ENCODE peak calls at places on chromosomes 4 and X, in six cellular contexts. I is H1, Y is GM12891, Q is K562, F is GM12878, G is HepG2. V is an unnamed sample.

GRCh38 chrX:131802836-131803626 is 220.1 kb upstream of the STK26 start:
- DNase-seq in I (peak; percentile 51), Y (no peak), Q (peak; percentile 27), F (peak; percentile 68), G (no peak), V (peak; percentile 39)

GRCh38 chr4:65971686-65972085 is 301.4 kb upstream of the EPHA5 start:
- DNase-seq in I (no peak), Y (no peak), Q (no peak), F (no peak), G (no peak), V (no peak)

GRCh38 chr4:3215256-3215655 is 33.7 kb upstream of the MSANTD1 start:
- DNase-seq in I (no peak), Y (no peak), Q (no peak), F (no peak), G (no peak), V (no peak)

GRCh38 chr4:5238106-5238505 is 186.8 kb downstream of the STK32B start:
- DNase-seq in I (no peak), Y (no peak), Q (no peak), F (no peak), G (no peak), V (no peak)

GRCh38 chr4:155952546-155952945 is 1.1 kb downstream of the CTSO start:
- DNase-seq in I (no peak), Y (no peak), Q (no peak), F (no peak), G (no peak), V (no peak)

GRCh38 chrX:110435191-110435590 is 76.5 kb downstream of the RTL9 start:
- DNase-seq in I (no peak), Y (no peak), Q (no peak), F (no peak), G (no peak), V (no peak)

GRCh38 chrX:12411831-12412230 is 273.6 kb downstream of the FRMPD4 start:
- DNase-seq in I (no peak), Y (no peak), Q (no peak), F (no peak), G (no peak), V (no peak)

GRCh38 chr4:112908511-112908910 is 140.9 kb upstream of the ANK2 start:
- DNase-seq in I (no peak), Y (no peak), Q (no peak), F (no peak), G (no peak), V (no peak)

GRCh38 chr4:89486042-89486441 is 178.4 kb upstream of the GPRIN3 start:
- DNase-seq in I (no peak), Y (no peak), Q (no peak), F (no peak), G (no peak), V (no peak)

GRCh38 chrX:134236690-134237362 is at the start of gene CCDC160:
- DNase-seq in I (peak; percentile 83), Y (peak; percentile 20), Q (no peak), F (no peak), G (peak; percentile 3), V (no peak)

GRCh38 chr4:152535236-152535902 is 523 bp downstream of the FBXW7 start:
- DNase-seq in I (peak; percentile 49), Y (no peak), Q (peak; percentile 38), F (no peak), G (no peak), V (no peak)

GRCh38 chr4:1204828-1205591 is 32.6 kb upstream of the SPON2 start:
- DNase-seq in I (peak; percentile 43), Y (no peak), Q (no peak), F (no peak), G (peak; percentile 87), V (no peak)

GRCh38 chr4:169952236-169953088 is 73.7 kb downstream of the MFAP3L start:
- DNase-seq in I (no peak), Y (no peak), Q (no peak), F (peak; percentile 16), G (no peak), V (no peak)

GRCh38 chrX:134374294-134374693 is 85.7 kb upstream of the HPRT1 start:
- DNase-seq in I (no peak), Y (no peak), Q (no peak), F (no peak), G (no peak), V (no peak)

GRCh38 chr4:25966171-25966570 is 52.2 kb downstream of the SMIM20 start:
- DNase-seq in I (no peak), Y (no peak), Q (no peak), F (no peak), G (no peak), V (no peak)

GRCh38 chr4:96293806-96294205 is 453.9 kb downstream of the PDHA2 start:
- DNase-seq in I (no peak), Y (no peak), Q (no peak), F (no peak), G (no peak), V (no peak)

GRCh38 chrX:38038501-38038900 is 32.1 kb downstream of the SYTL5 start:
- DNase-seq in I (no peak), Y (no peak), Q (no peak), F (peak; percentile 31), G (no peak), V (no peak)

GRCh38 chr4:48780867-48781219 is 764 bp upstream of the FRYL start:
- DNase-seq in I (no peak), Y (no peak), Q (no peak), F (no peak), G (peak; percentile 31), V (no peak)

GRCh38 chrX:40177942-40178715 is 80.4 kb upstream of the BCOR start:
- DNase-seq in I (no peak), Y (no peak), Q (no peak), F (no peak), G (no peak), V (no peak)

GRCh38 chrX:47366051-47366722 is 4.2 kb upstream of the ZNF157 start:
- DNase-seq in I (peak; percentile 70), Y (peak; percentile 44), Q (peak; percentile 47), F (peak; percentile 37), G (no peak), V (peak; percentile 29)
- TF ChIP-seq POLR2AphosphoS5 in I (no peak), Y (no peak), Q (no peak), F (no peak), G (no peak), V (no peak)

DNA sequence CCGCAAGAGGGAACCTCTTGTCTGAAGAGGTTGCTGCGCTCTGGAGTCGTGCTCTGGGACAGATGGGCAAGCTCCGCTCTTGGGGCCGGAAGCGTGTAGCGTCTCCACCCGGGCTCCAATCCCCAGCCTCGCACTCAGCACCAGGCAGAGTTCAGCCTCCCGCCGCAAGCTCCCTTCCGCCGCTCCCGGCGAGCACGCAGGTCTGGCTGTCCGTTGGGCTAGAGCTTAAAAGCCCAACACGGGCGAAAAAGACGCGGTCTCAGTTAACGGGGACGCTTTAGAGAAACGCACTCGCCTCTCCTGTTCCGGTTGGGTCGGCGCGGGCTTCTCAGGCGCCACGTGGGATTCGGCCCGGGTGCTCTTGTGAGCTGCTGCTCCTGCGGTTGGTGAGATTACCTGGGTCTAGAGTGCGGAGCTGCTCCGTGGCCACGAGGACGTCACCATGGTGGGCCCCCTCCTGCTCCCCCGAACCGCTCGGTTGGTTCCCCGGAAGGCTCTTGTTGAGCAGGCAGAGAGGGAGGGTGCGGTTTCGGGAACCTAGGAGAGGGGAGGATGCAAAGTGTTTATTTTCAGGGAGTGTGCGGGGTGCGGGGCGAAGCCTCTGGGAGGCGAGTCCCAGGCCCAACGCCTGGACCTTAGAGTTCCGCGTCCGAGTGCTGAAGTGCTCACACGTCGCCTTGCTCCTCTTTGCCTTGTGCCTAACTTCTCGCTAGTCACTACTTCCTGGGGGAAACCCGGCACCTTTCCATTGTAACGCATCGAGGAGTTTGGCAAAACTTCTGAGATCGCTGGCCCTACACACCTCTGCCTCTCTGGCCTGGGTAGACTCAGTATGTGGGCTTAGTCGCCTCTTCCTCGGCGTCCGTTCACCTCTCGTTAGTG is at the start of gene TMA16:
- DNase-seq in I (peak; percentile 87), Y (peak; percentile 61), Q (peak; percentile 86), F (peak; percentile 77), G (peak; percentile 92), V (peak; percentile 73)
- TF ChIP-seq POLR2A in I (peak; percentile 99), Y (peak; percentile 95), Q (peak; percentile 93), F (peak; percentile 90), G (peak; percentile 90), V (peak; percentile 92)

GRCh38 chrX:15749642-15750610 is 11.9 kb downstream of the CA5B start:
- DNase-seq in I (no peak), Y (no peak), Q (no peak), F (no peak), G (no peak), V (no peak)
- TF ChIP-seq TAF1 in I (no peak), Y (no peak), Q (no peak), F (peak; percentile 35), G (no peak), V (no peak)

DNA sequence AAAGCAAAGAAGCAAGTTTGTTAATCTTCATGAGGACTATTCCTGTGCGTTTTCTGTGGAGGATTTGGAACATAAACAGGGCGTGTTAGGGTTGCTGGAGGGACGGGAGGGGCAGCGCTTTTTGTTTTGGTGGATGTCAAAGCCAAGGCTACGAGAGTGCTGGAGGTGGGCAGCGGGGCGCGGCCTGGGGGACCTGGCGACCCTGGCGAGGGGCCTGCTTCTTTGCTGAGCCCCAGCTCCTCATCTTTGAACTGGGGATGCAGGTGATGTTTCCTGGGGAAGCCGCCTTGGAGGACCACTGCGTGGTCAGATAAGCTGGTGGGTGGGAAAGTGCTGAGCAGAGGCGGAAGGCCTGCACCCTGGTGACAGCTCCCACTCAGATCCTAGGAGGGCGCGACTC is 55.2 kb downstream of the SORCS2 start:
- DNase-seq in I (no peak), Y (no peak), Q (no peak), F (no peak), G (no peak), V (no peak)
- TF ChIP-seq POLR2AphosphoS5 in I (no peak), Y (no peak), Q (no peak), F (no peak), G (no peak), V (no peak)

DNA sequence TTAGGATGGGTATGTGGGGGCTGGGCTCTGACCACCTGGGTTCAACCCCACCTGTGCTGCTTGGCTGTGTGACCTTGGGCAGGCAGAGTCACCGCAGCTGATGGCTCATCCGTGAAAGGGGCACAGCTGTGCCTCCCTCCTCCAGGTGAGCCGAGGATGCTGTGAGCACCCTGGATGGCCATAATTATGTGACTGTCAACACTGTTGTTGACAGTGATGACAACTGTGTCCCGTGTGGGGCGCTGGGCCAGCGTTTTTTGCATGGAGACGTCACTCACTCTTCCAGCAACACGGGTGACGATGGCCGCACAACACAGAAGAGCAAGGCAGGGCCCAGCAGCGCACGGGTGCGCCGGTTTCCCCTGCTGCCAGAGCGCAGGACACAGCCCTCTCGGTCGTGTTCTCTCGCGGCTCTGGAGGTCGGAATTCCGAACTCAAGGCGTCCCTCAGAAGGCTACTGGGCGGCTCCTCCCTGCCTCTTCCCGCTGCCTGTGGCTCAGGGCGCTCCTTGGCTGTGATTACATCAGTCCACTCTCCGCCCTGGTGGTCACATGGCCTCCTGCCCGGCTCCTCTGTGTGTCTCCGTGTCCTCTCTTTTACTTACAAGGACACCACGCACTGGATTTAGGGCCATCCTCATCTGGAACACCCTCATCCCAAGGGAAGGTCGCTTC is 1.3 kb downstream of the SH3TC1 start:
- DNase-seq in I (no peak), Y (no peak), Q (peak; percentile 51), F (no peak), G (no peak), V (no peak)
- TF ChIP-seq POLR2A in I (no peak), Y (no peak), Q (no peak), F (no peak), G (no peak), V (no peak)